ENCODE peak calls at places on chromosomes 16 and 17, in nine cellular contexts. K is GM20000; H is right lobe of liver; D is activated T-cell treated with anti-CD3 and anti-CD28 coated beads, Interleukin-2, amount 50 U/mL, for 72 hours; L is stimulated activated CD8-positive, alpha-beta memory T cell treated with anti-CD3 and anti-CD28 coated beads, Interleukin-7, amount 100 ng/mL, for 1 hour; V is left ventricle myocardium inferior; A is AG08396; I is stimulated activated CD4-positive, alpha-beta T cell treated with anti-CD3 and anti-CD28 coated beads, Interleukin-15, amount 100 ng/mL, for 1 hour; O is mesenteric fat pad. C is an unnamed sample.

GRCh38 chr16:53754938-53755910 is 51.3 kb downstream of the FTO start:
- DNase-seq in K (no peak), H (no peak), D (no peak), L (no peak), V (no peak), A (no peak), I (no peak), O (no peak), C (no peak)

GRCh38 chr17:51374220-51374619 is 113.9 kb downstream of the UTP18 start:
- DNase-seq in K (no peak), H (no peak), D (no peak), L (no peak), V (no peak), A (no peak), I (no peak), O (no peak), C (no peak)

GRCh38 chr17:41168121-41168520 is at the start of gene KRTAP4-3:
- DNase-seq in K (no peak), H (no peak), D (no peak), L (no peak), V (no peak), A (no peak), I (no peak), O (no peak), C (no peak)

GRCh38 chr17:7676533-7676932 is 10.8 kb downstream of the TP53 start:
- DNase-seq in K (no peak), H (no peak), D (no peak), L (no peak), V (no peak), A (no peak), I (no peak), O (no peak), C (no peak)

GRCh38 chr16:56977823-56978430 is 11.4 kb upstream of the NLRC5 start:
- DNase-seq in K (no peak), H (no peak), D (no peak), L (no peak), V (no peak), A (no peak), I (no peak), O (no peak), C (no peak)

GRCh38 chr17:37097162-37097561 is 148.4 kb downstream of the AATF start:
- DNase-seq in K (no peak), H (no peak), D (no peak), L (no peak), V (no peak), A (no peak), I (no peak), O (no peak), C (no peak)

GRCh38 chr17:59763861-59764260 is 56.4 kb downstream of the VMP1 start:
- DNase-seq in K (no peak), H (no peak), D (no peak), L (no peak), V (no peak), A (peak), I (no peak), O (no peak), C (no peak)

GRCh38 chr17:17300624-17301568 is 2.3 kb upstream of the NT5M start:
- DNase-seq in K (peak), H (no peak), D (peak), L (no peak), V (peak), A (peak), I (peak), O (no peak), C (no peak)

GRCh38 chr17:50803676-50804075 is 31.7 kb upstream of the WFIKKN2 start:
- DNase-seq in K (no peak), H (no peak), D (no peak), L (no peak), V (no peak), A (no peak), I (no peak), O (no peak), C (no peak)

GRCh38 chr17:74595037-74595436 is 3.0 kb upstream of the CD300LD start:
- DNase-seq in K (no peak), H (no peak), D (no peak), L (no peak), V (no peak), A (no peak), I (no peak), O (no peak), C (no peak)

GRCh38 chr17:81941484-81942166 is 4.5 kb upstream of the PYCR1 start:
- DNase-seq in K (no peak), H (no peak), D (no peak), L (no peak), V (peak), A (no peak), I (no peak), O (no peak), C (no peak)

GRCh38 chr17:67779098-67779672 is 46.1 kb upstream of the BPTF start:
- DNase-seq in K (peak), H (peak), D (peak), L (no peak), V (peak), A (peak), I (no peak), O (no peak), C (no peak)

GRCh38 chr16:86391987-86392386 is 118.3 kb upstream of the FOXF1 start:
- DNase-seq in K (no peak), H (no peak), D (no peak), L (no peak), V (no peak), A (peak), I (no peak), O (no peak), C (no peak)

C was measured in activated naive CD8-positive, alpha-beta T cell treated with anti-CD3 and anti-CD28 coated beads, Interleukin-2, amount 50 U/mL, for 16 hours.